ENCODE peak calls at places on chromosomes 6 and 20, in seven cellular contexts. Z, C, U, W, K, J and T are unnamed samples.

GRCh38 chr20:63224272-63225081 is 8.5 kb upstream of the YTHDF1 start:
- DNase-seq in J (peak; percentile 44), Z (no peak), W (no peak), U (no peak), C (peak; percentile 35), K (peak; percentile 56), T (no peak)

GRCh38 chr6:97765480-97765879 is 482.5 kb upstream of the MMS22L start:
- DNase-seq in J (peak; percentile 18), U (no peak), W (no peak), Z (no peak), K (no peak), C (no peak), T (no peak)

GRCh38 chr6:112251170-112251945 is 3.0 kb downstream of the LAMA4 start:
- DNase-seq in U (no peak), K (no peak), C (no peak), Z (no peak), W (peak; percentile 37), J (peak; percentile 79), T (no peak)

GRCh38 chr20:48025061-48025515 is 239.8 kb upstream of the SULF2 start:
- DNase-seq in U (peak; percentile 27), K (no peak), Z (no peak), J (peak; percentile 29), C (no peak), W (peak; percentile 54), T (no peak)

GRCh38 chr6:13445005-13445743 is 42.2 kb downstream of the GFOD1 start:
- DNase-seq in K (no peak), Z (no peak), C (peak; percentile 81), J (peak; percentile 64), U (no peak), W (no peak), T (no peak)

GRCh38 chr6:158344534-158344933 is 32.3 kb downstream of the TULP4 start:
- DNase-seq in Z (no peak), W (no peak), K (no peak), U (no peak), C (no peak), J (no peak), T (no peak)

GRCh38 chr20:63639093-63639860 is 12.4 kb upstream of the GMEB2 start:
- DNase-seq in Z (no peak), W (no peak), U (no peak), C (no peak), K (no peak), J (no peak), T (no peak)

GRCh38 chr6:40965046-40965445 is 74.0 kb downstream of the UNC5CL start:
- DNase-seq in K (no peak), Z (no peak), C (no peak), J (peak; percentile 42), U (no peak), W (no peak), T (no peak)

GRCh38 chr6:27518881-27519795 is 46.2 kb upstream of the ZNF184 start:
- DNase-seq in K (peak; percentile 82), W (peak; percentile 50), Z (no peak), U (peak; percentile 77), J (peak; percentile 90), C (peak; percentile 75), T (peak; percentile 65)
- TF ChIP-seq CTCF in K (peak; percentile 73), W (peak; percentile 51), Z (peak; percentile 63), U (peak; percentile 78), J (peak; percentile 72), C (peak; percentile 74), T (peak; percentile 90)

GRCh38 chr6:104623052-104623690 is 236.5 kb downstream of the HACE1 start:
- DNase-seq in K (no peak), Z (no peak), C (peak; percentile 21), W (no peak), J (no peak), U (no peak), T (no peak)
- TF ChIP-seq CTCF in K (no peak), Z (no peak), C (no peak), W (peak; percentile 26), J (no peak), U (no peak), T (peak; percentile 33)

GRCh38 chr6:166839569-166839968 is 116.8 kb downstream of the RNASET2 start:
- DNase-seq in K (no peak), Z (no peak), C (no peak), W (no peak), J (no peak), U (no peak), T (no peak)
- TF ChIP-seq CTCF in K (no peak), Z (no peak), C (no peak), W (no peak), J (no peak), U (no peak), T (no peak)

GRCh38 chr6:152952866-152953509 is 29.9 kb downstream of the FBXO5 start:
- DNase-seq in Z (no peak), W (no peak), K (peak; percentile 50), C (peak; percentile 10), U (peak; percentile 18), J (peak; percentile 63), T (no peak)
- TF ChIP-seq CTCF in Z (peak; percentile 18), W (peak; percentile 29), K (peak; percentile 65), C (peak; percentile 64), U (peak; percentile 44), J (peak; percentile 73), T (peak; percentile 67)

DNA sequence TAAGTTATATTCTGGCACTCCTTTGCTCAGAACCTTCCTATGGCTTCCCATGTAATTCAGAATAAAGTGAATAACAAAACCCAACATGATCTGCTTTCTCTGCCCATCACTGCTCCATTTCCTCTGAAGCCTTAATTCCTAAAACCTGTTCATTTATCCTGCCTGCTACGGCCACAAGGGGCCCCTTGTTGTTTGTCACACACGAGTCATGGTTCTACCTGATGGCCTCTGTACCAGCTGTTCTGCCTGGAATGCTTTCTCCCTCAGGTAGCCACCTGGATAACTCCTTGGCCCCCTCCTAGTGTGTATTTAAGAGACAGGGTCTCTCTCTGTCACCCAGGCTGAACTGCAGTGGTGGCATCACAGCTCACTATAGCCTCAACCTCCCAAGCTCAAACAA is 26.8 kb downstream of the ERGIC3 start:
- DNase-seq in C (no peak), W (no peak), U (peak; percentile 42), Z (no peak), K (peak; percentile 78), J (no peak), T (no peak)
- TF ChIP-seq CTCF in C (no peak), W (no peak), U (peak; percentile 33), Z (no peak), K (peak; percentile 82), J (peak; percentile 3), T (peak; percentile 46)

DNA sequence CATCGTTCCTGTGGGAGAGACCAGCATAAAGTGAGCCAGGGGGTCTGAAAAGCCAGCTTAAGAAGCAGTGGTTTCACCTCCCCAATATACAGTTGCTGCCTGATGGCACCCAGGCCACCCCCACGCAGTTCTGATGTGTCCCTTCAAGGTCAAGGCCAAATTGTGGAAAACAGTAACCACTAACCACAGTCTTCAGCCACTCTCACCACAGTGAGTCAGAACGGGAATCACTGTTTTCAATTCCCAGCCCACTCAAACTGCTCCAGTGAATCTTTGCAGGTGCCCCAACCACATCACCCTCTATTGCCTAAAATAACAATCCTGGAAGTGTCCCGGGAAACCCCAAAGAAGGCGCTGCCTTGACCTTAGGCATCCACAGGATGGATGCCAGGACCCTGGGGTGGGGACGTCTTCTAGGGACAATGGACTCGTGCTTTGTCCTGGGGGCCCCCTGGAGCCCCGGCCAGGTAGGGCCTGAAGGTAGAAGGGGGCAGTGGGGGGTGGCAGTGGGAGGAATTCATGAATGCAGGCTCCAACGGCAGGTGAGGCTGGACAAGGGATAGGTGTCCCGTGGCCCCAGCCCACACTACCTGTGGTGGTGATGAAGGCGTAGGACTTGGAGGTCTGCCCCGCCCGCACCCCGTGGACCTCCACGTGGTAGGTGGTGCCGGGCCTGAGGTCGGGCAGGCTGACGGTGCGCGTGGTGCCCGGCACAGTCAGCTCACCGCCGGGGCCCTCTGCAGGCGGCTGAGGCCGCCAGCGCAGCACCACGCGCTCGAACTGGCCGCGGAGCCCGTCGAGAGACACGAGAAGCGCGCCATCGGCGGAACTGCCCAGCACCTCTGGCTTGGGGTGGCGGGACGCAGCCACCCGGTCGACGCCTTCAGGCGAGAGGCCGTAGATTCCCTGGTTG is 22.2 kb downstream of the TNXB start:
- DNase-seq in U (no peak), J (peak; percentile 88), C (peak; percentile 10), Z (no peak), W (no peak), K (peak; percentile 27), T (no peak)
- TF ChIP-seq CTCF in U (no peak), J (no peak), C (no peak), Z (no peak), W (no peak), K (no peak), T (no peak)

DNA sequence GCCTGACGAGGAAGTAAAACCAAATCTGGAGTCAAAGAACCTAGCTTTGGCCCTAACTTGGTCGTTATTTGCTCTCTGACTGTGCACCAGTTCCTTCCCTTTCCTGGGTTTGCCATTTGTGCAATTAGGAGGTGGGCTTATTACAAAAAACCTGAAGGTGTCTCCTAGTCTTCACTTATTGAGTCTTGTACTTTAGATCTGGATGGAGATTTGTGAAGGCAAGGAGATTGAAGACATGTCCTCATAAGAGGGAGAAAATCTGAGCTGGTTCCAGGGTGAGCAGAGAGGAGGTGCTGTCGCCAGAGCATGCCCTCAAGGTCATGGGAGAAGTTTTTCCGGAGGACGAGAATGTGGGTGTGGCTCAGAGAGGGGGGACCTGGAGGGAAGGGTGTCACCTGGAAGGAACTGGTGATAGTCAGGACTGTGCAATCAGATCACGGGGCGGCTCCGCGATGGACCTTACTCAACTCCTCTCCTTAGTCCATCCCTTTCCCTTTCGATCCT is 703 bp upstream of the ACSS2 start:
- DNase-seq in K (no peak), C (no peak), J (no peak), U (no peak), Z (no peak), W (no peak), T (no peak)
- TF ChIP-seq CTCF in K (peak; percentile 59), C (no peak), J (no peak), U (peak; percentile 28), Z (no peak), W (no peak), T (no peak)

GRCh38 chr6:17200395-17200794 is 80.8 kb upstream of the RBM24 start:
- DNase-seq in U (no peak), J (no peak), C (no peak), W (no peak), Z (no peak), K (no peak), T (peak; percentile 20)
- TF ChIP-seq CTCF in U (no peak), J (no peak), C (peak; percentile 19), W (no peak), Z (no peak), K (peak; percentile 27), T (peak; percentile 47)

DNA sequence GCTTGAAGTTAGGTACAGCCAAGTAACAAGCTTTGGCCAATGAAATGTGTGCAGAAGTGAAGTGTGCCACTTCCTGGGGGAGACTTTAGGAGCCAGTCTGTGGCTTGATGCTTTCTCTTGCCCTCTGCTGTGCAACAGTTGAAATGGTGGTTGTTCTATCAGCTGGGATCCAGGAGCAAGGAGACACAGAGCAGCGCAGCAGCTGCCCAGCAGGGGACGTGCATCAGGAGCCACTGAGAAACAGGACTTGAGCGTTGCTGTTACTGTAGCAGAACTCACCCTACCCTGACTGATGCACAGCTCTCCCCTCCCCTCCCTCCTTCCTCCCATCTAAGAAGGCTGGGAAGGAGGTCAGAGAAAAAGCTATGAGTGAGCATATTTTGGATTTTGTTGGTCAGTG is 18.9 kb upstream of the CCN5 start:
- DNase-seq in C (no peak), W (no peak), Z (no peak), K (peak; percentile 37), J (no peak), U (no peak), T (no peak)
- TF ChIP-seq CTCF in C (no peak), W (no peak), Z (no peak), K (peak; percentile 46), J (no peak), U (peak; percentile 35), T (no peak)